ENCODE peak calls at places on chromosomes 7 and 10, in nine cellular contexts. K is upper lobe of right lung, S is Panc1, D is adrenal gland, E is stomach, R is lower lobe of right lung, F is substantia nigra, I is RWPE2, Y is SK-N-SH. C is an unnamed sample.

GRCh38 chr7:22572292-22572691 is 72.3 kb upstream of the STEAP1B start:
- DNase-seq in K (no peak), S (no peak), D (no peak), E (no peak), R (no peak), F (no peak), I (no peak), Y (no peak), C (no peak)

GRCh38 chr10:124916585-124917167 is 25.2 kb upstream of the ZRANB1 start:
- DNase-seq in K (peak), S (peak), D (peak), E (peak), R (peak), F (peak), I (peak), Y (peak), C (peak)

GRCh38 chr10:112539340-112539739 is 92.3 kb downstream of the VTI1A start:
- DNase-seq in K (no peak), S (no peak), D (no peak), E (no peak), R (no peak), F (no peak), I (no peak), Y (no peak), C (no peak)

GRCh38 chr10:25176421-25176968 is 1.7 kb downstream of the GPR158 start:
- DNase-seq in K (no peak), S (no peak), D (no peak), E (no peak), R (no peak), F (no peak), I (no peak), Y (peak), C (no peak)

GRCh38 chr10:14670551-14671240 is 104.0 kb downstream of the FAM107B start:
- DNase-seq in K (no peak), S (no peak), D (no peak), E (no peak), R (no peak), F (no peak), I (no peak), Y (no peak), C (no peak)

GRCh38 chr7:102270176-102270887 is 16.3 kb upstream of the SH2B2 start:
- DNase-seq in K (no peak), S (no peak), D (no peak), E (no peak), R (no peak), F (no peak), I (peak), Y (peak), C (no peak)

GRCh38 chr7:158025651-158026600 is 561.7 kb downstream of the PTPRN2 start:
- DNase-seq in K (peak), S (no peak), D (no peak), E (peak), R (no peak), F (no peak), I (no peak), Y (no peak), C (peak)

GRCh38 chr7:152459724-152460251 is 24.0 kb upstream of the KMT2C start:
- DNase-seq in K (peak), S (no peak), D (peak), E (no peak), R (peak), F (no peak), I (no peak), Y (peak), C (no peak)

GRCh38 chr10:15738237-15738928 is 18.7 kb upstream of the ITGA8 start:
- DNase-seq in K (no peak), S (no peak), D (no peak), E (no peak), R (no peak), F (no peak), I (no peak), Y (no peak), C (no peak)

GRCh38 chr10:7444576-7445226 is 33.9 kb upstream of the SFMBT2 start:
- DNase-seq in K (no peak), S (no peak), D (no peak), E (no peak), R (no peak), F (peak), I (no peak), Y (peak), C (no peak)

GRCh38 chr10:125073996-125074395 is 86.4 kb downstream of the CTBP2 start:
- DNase-seq in K (no peak), S (no peak), D (no peak), E (no peak), R (no peak), F (no peak), I (no peak), Y (no peak), C (no peak)

GRCh38 chr7:158576050-158576762 is 11.4 kb downstream of the PTPRN2 start:
- DNase-seq in K (no peak), S (no peak), D (no peak), E (peak), R (no peak), F (no peak), I (no peak), Y (no peak), C (no peak)

GRCh38 chr7:42226354-42226941 is 10.6 kb downstream of the GLI3 start:
- DNase-seq in K (no peak), S (no peak), D (no peak), E (no peak), R (no peak), F (no peak), I (no peak), Y (no peak), C (no peak)

GRCh38 chr10:112383325-112383724 is 9.4 kb downstream of the ACSL5 start:
- DNase-seq in K (no peak), S (no peak), D (peak), E (peak), R (no peak), F (no peak), I (no peak), Y (no peak), C (no peak)

GRCh38 chr7:116727432-116728009 is 55.5 kb downstream of the MET start:
- DNase-seq in K (no peak), S (no peak), D (no peak), E (no peak), R (no peak), F (no peak), I (no peak), Y (no peak), C (no peak)

GRCh38 chr10:14146005-14146404 is 184.7 kb downstream of the FRMD4A start:
- DNase-seq in K (no peak), S (no peak), D (no peak), E (no peak), R (no peak), F (no peak), I (no peak), Y (no peak), C (no peak)

DNA sequence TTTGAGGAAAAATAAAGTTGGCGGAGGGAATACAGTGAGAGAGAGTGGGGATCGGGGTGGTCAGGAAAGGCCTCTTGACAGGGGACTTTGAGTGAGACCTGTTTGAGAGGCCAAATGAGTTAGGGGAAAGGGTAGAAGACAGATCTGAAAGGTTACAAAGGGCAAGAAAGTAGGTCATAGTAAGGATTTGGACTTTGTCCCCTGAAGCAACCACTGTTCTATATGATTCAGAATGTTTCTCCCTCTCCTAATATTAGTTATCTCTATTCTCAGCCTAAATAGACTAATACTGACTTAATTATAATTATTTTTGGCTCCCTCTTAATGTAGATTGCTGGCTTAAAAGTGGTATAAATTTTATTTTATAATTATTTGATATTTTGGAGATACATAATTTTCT is 88.0 kb downstream of the CTNNA3 start:
- DNase-seq in K (no peak), S (no peak), D (no peak), E (no peak), R (no peak), F (no peak), I (no peak), Y (no peak), C (no peak)
- H3K27ac ChIP-seq in K (no peak), S (peak), D (no peak), E (no peak), R (no peak), F (no peak), I (no peak), Y (no peak), C (no peak)

GRCh38 chr10:49333192-49333591 is 34.2 kb downstream of the C10orf71 start:
- DNase-seq in K (no peak), S (no peak), D (no peak), E (no peak), R (no peak), F (no peak), I (no peak), Y (no peak), C (no peak)

GRCh38 chr10:49331431-49331830 is 32.5 kb downstream of the C10orf71 start:
- DNase-seq in K (no peak), S (no peak), D (no peak), E (no peak), R (no peak), F (no peak), I (no peak), Y (no peak), C (no peak)

GRCh38 chr10:49332768-49333167 is 33.8 kb downstream of the C10orf71 start:
- DNase-seq in K (no peak), S (no peak), D (no peak), E (no peak), R (no peak), F (no peak), I (no peak), Y (no peak), C (no peak)

GRCh38 chr10:49330127-49330665 is 31.2 kb downstream of the C10orf71 start:
- DNase-seq in K (no peak), S (no peak), D (no peak), E (peak), R (no peak), F (no peak), I (no peak), Y (no peak), C (no peak)

DNA sequence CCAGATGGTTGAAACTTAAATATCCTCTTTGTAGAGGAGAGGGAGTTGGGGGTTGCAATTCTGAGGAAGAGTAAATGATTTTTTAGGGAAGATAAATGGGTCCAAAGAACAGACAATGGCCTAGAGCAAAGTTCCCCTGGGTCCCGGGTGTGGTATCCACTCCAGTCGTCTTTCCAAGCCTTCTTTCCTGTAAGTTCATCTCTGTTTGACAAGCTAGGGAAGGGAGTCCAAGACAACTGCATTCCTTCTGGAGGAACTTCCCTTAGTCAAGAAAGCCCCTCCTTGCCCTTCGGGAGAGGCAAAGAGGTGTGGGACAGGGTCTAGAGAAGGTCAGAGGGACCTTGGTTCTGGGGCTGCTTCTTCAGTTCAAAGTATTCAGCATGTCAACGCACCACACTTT is 33.4 kb downstream of the C10orf71 start:
- DNase-seq in K (no peak), S (no peak), D (no peak), E (no peak), R (no peak), F (no peak), I (no peak), Y (no peak), C (no peak)
- H3K27ac ChIP-seq in K (no peak), S (no peak), D (no peak), E (no peak), R (no peak), F (no peak), I (no peak), Y (no peak), C (no peak)

GRCh38 chr10:122331100-122331499 is 43.4 kb upstream of the PLEKHA1 start:
- DNase-seq in K (no peak), S (no peak), D (no peak), E (no peak), R (no peak), F (no peak), I (no peak), Y (no peak), C (no peak)
- H3K27ac ChIP-seq in K (no peak), S (no peak), D (no peak), E (no peak), R (no peak), F (peak), I (no peak), Y (no peak), C (no peak)

DNA sequence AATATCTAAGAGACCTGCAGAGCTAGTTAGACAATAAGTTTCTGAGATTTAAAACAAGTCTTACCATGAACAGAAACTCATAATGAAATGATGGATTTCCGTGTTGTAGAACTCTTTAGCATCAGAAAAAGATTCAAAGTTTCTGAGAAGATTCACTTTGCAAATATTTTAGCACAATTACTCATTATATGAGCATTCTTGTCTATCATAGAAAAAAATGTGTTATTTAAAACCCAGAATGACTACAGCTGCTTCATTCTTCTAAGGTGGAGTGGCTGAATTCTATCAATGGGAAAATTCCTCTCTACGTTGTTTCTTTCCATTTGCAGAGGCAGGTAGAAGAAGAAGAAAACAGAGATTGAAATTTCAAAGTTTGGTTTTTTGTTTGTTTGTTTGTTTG is 21.0 kb upstream of the RALA start:
- DNase-seq in K (no peak), S (no peak), D (no peak), E (no peak), R (no peak), F (no peak), I (no peak), Y (no peak), C (no peak)
- H3K27ac ChIP-seq in K (no peak), S (no peak), D (no peak), E (no peak), R (no peak), F (no peak), I (no peak), Y (no peak), C (no peak)

GRCh38 chr7:43884209-43884608 is 14.9 kb upstream of the MRPS24 start:
- DNase-seq in K (no peak), S (no peak), D (no peak), E (no peak), R (no peak), F (no peak), I (no peak), Y (no peak), C (no peak)
- H3K27ac ChIP-seq in K (no peak), S (no peak), D (no peak), E (no peak), R (no peak), F (no peak), I (no peak), Y (no peak), C (no peak)

GRCh38 chr7:92874567-92874966 is 38.2 kb upstream of the CDK6 start:
- DNase-seq in K (no peak), S (no peak), D (no peak), E (no peak), R (no peak), F (no peak), I (no peak), Y (no peak), C (no peak)

GRCh38 chr7:92875171-92875570 is 38.8 kb upstream of the CDK6 start:
- DNase-seq in K (no peak), S (no peak), D (no peak), E (no peak), R (no peak), F (no peak), I (no peak), Y (no peak), C (no peak)

GRCh38 chr7:92875719-92876118 is 39.3 kb upstream of the CDK6 start:
- DNase-seq in K (no peak), S (no peak), D (no peak), E (no peak), R (no peak), F (no peak), I (no peak), Y (no peak), C (no peak)

GRCh38 chr7:92873776-92874175 is 37.4 kb upstream of the CDK6 start:
- DNase-seq in K (no peak), S (no peak), D (no peak), E (no peak), R (no peak), F (no peak), I (no peak), Y (no peak), C (no peak)

DNA sequence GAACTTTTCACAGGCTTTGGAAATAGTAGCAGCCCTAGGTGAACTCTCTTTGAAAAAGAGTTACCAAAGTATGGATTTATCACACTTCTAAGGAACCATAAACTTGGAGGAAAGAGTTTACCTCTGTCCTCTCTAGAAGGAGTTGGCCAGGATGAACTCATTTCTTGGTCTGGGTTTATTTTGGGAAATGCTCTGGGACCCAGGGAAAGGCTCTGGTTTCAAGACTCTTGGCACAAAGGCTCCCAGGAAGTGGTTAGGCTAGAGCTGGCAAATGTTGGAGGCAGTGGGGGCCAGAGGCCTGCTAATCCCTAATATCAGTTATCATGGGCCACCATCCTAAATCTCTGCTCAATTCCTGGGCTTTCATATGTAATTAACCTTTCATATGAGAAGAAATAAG is 36.3 kb upstream of the CDK6 start:
- DNase-seq in K (no peak), S (no peak), D (no peak), E (no peak), R (no peak), F (no peak), I (no peak), Y (no peak), C (no peak)
- H3K27ac ChIP-seq in K (no peak), S (no peak), D (no peak), E (no peak), R (no peak), F (no peak), I (peak), Y (no peak), C (no peak)